ENCODE peak calls at places on chromosomes 16 and 17, in four cellular contexts. A is astrocyte of the spinal cord, B is vagina, H is colonic mucosa. M is an unnamed sample.

GRCh38 chr17:11369570-11369969 is 128.6 kb downstream of the SHISA6 start:
- DNase-seq in A (no peak), B (no peak), H (no peak), M (no peak)

GRCh38 chr17:8166731-8167130 is 4.0 kb upstream of the VAMP2 start:
- DNase-seq in A (no peak), B (no peak), H (no peak), M (no peak)

GRCh38 chr16:20995711-20996110 is 95.1 kb downstream of the LYRM1 start:
- DNase-seq in A (no peak), B (peak), H (no peak), M (no peak)

GRCh38 chr16:20675488-20676267 is 21.8 kb downstream of the ACSM1 start:
- DNase-seq in A (no peak), B (no peak), H (peak), M (no peak)

GRCh38 chr16:10509534-10510025 is 70.8 kb downstream of the EMP2 start:
- DNase-seq in A (peak), B (no peak), H (peak), M (peak)

GRCh38 chr17:46117850-46118696 is 75.2 kb downstream of the KANSL1 start:
- DNase-seq in A (no peak), B (no peak), H (no peak), M (no peak)

GRCh38 chr17:16997514-16998429 is 25.9 kb upstream of the TNFRSF13B start:
- DNase-seq in A (no peak), B (no peak), H (no peak), M (peak)

GRCh38 chr17:74457146-74457819 is 9.2 kb upstream of the CD300A start:
- DNase-seq in A (peak), B (no peak), H (peak), M (peak)

GRCh38 chr17:12040478-12040877 is 19.8 kb downstream of the MAP2K4 start:
- DNase-seq in A (no peak), B (no peak), H (no peak), M (no peak)

GRCh38 chr17:6245301-6245810 is 175.2 kb downstream of the WSCD1 start:
- DNase-seq in A (no peak), B (no peak), H (no peak), M (no peak)

GRCh38 chr17:74430706-74431567 is 951 bp upstream of the GPRC5C start:
- DNase-seq in A (peak), B (no peak), H (peak), M (no peak)

GRCh38 chr16:8571061-8571596 is 19.2 kb downstream of the TMEM114 start:
- DNase-seq in A (peak), B (no peak), H (no peak), M (no peak)

GRCh38 chr17:77767148-77767547 is 191.4 kb upstream of the TNRC6C start:
- DNase-seq in A (no peak), B (no peak), H (no peak), M (no peak)

GRCh38 chr17:79985361-79985760 is 50.3 kb downstream of the TBC1D16 start:
- DNase-seq in A (no peak), B (no peak), H (no peak), M (no peak)

GRCh38 chr17:77555110-77555509 is 403.4 kb upstream of the TNRC6C start:
- DNase-seq in A (no peak), B (no peak), H (no peak), M (no peak)

GRCh38 chr17:31388770-31389672 is 2.5 kb upstream of the RAB11FIP4 start:
- DNase-seq in A (no peak), B (no peak), H (no peak), M (peak)

GRCh38 chr16:17367034-17367433 is 103.7 kb downstream of the XYLT1 start:
- DNase-seq in A (no peak), B (no peak), H (no peak), M (peak)

GRCh38 chr17:82384730-82385429 is 13.3 kb downstream of the UTS2R start:
- DNase-seq in A (no peak), B (no peak), H (no peak), M (peak)

GRCh38 chr16:11667221-11667823 is 933 bp upstream of the SNN start:
- DNase-seq in A (no peak), B (no peak), H (no peak), M (no peak)
- H3K4me3 ChIP-seq in A (no peak), B (peak), H (no peak), M (peak)

GRCh38 chr16:2026461-2027023 is at the start of gene NHERF2:
- DNase-seq in A (no peak), B (no peak), H (no peak), M (no peak)
- H3K4me3 ChIP-seq in A (peak), B (peak), H (peak), M (no peak)

DNA sequence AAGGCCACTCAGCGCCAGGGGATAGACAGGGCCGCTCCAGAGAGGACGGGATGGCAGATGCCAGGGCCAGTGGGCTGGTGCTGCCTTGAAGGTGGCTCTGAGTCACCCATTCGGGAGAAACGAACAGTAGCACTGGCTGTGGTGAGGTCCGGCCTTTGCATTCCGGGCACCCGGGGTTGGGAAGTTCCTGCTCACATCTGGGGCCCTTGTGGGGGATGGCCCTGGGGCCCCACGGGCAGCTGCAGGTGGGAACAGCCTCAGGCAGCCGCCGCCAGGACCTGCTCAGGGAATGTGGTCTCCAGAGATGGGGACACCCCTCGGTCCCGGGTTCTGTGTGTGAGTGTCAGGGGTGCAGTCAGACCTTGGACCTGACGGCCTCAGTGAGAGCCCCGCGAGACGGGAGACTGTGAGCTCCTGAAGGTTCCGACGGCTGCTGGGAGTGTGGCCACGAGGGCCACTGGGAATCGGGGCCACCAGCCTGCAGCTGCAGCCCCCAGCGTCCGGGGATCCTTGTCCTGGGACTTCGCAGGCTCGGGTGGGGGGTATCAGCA is 1.4 kb downstream of the CBFA2T3 start:
- DNase-seq in A (no peak), B (no peak), H (no peak), M (no peak)
- H3K4me3 ChIP-seq in A (no peak), B (no peak), H (peak), M (peak)

GRCh38 chr17:41548844-41549595 is 20.9 kb upstream of the KRT19 start:
- DNase-seq in A (peak), B (no peak), H (peak), M (peak)
- H3K4me3 ChIP-seq in A (no peak), B (peak), H (no peak), M (no peak)

DNA sequence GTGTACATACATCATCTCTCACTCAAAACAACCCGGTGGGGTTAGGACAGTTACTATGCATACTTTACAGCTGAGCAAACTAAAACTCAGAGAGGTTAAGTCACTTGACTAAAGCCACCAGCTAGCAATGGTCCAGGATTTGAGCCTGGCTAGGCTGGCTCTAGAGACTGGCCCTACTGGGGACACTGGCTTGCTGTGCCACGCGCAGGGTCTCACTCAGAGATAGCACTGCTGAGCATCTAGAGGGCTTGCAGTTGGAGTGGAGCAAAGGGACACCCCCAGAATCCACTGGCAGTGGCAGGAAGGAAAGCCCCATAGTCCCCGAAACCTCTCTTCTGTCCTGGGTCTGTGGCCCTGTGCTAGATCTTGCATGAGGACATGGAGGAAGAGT is 11.1 kb downstream of the SAMD14 start:
- DNase-seq in A (no peak), B (no peak), H (no peak), M (no peak)
- H3K4me3 ChIP-seq in A (no peak), B (no peak), H (no peak), M (no peak)

GRCh38 chr16:66510711-66511614 is 39.0 kb downstream of the TK2 start:
- DNase-seq in A (no peak), B (no peak), H (no peak), M (no peak)

GRCh38 chr16:66512589-66513404 is 37.1 kb downstream of the TK2 start:
- DNase-seq in A (peak), B (no peak), H (no peak), M (no peak)

GRCh38 chr16:66509576-66509975 is 40.3 kb downstream of the TK2 start:
- DNase-seq in A (no peak), B (no peak), H (no peak), M (no peak)

GRCh38 chr16:66510298-66510697 is 39.6 kb downstream of the TK2 start:
- DNase-seq in A (no peak), B (no peak), H (no peak), M (no peak)

GRCh38 chr16:66511615-66512500 is 38.1 kb downstream of the TK2 start:
- DNase-seq in A (peak), B (no peak), H (no peak), M (peak)
- H3K4me3 ChIP-seq in A (no peak), B (no peak), H (no peak), M (no peak)

DNA sequence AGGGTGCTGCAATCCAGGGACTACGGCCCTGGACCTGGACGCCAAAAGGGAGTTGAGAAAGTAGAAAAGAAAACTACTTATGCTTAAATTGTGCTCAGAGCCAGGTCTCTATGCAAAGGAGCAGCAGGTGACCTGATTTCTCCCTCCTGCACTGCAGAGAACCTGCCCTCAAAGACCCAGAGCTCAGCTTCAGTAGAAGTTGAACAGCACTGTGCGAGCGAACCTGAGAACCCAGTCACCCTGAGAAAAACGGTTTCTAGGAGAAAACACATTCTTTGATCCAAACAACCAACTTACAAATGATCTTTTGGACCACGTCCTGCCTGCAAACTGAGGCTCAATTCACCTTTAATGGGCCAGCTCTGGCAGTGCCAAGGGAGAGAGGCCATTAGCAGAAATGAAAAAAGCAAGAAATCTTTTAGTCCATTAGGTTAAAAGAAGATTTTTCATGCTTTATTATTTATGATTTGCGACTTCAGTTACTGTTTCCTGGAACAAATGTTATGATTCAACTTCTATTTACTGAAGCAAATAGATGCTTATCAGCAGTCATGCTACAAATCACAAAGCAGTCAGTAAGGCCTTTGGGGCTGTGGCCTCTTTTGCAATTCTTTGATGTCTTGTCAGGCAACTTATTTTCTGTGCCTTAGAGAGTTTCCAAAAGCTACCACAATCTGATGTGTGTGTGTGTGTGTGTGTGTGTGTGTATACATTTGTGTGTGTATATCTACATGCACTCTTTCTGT is 65.7 kb upstream of the LRRC37A3 start:
- DNase-seq in A (no peak), B (peak), H (no peak), M (peak)
- H3K4me3 ChIP-seq in A (no peak), B (no peak), H (no peak), M (peak)

M was measured in OCI-LY7.